ENCODE peak calls at places on chromosomes 16 and 17, in ten cellular contexts. L is CD4-positive, alpha-beta T cell; W is cardiac fibroblast; M is left ventricle myocardium inferior; O is IMR-90; D is foreskin keratinocyte; P is neural crest cell; B is omental fat pad; U is AG04449; Y is GM06990. I is an unnamed sample.

GRCh38 chr17:1007310-1008007 is 10.5 kb downstream of the TIMM22 start:
- DNase-seq in D (no peak), U (no peak), W (no peak), B (no peak), O (no peak), Y (no peak), M (no peak), L (no peak), P (no peak), I (no peak)

GRCh38 chr16:3065069-3065741 is at the start of gene IL32:
- DNase-seq in O (peak; percentile 94), U (peak; percentile 36), L (peak; percentile 73), W (peak; percentile 84), M (peak; percentile 61), B (no peak), P (no peak), Y (no peak), D (peak; percentile 73), I (no peak)

GRCh38 chr17:43542854-43543253 is 3.3 kb downstream of the ETV4 start:
- DNase-seq in D (no peak), U (no peak), W (no peak), Y (no peak), L (no peak), O (no peak), B (no peak), P (no peak), M (no peak), I (no peak)

GRCh38 chr16:19113577-19114358 is at the start of gene ITPRIPL2:
- DNase-seq in M (peak; percentile 93), Y (peak; percentile 71), L (no peak), O (peak; percentile 85), U (no peak), P (peak; percentile 58), W (peak; percentile 97), D (peak; percentile 54), B (peak; percentile 33), I (peak; percentile 79)

GRCh38 chr17:29973005-29973404 is 31.6 kb downstream of the EFCAB5 start:
- DNase-seq in W (no peak), P (no peak), Y (no peak), U (no peak), B (no peak), L (no peak), O (no peak), D (no peak), M (no peak), I (no peak)

GRCh38 chr16:11783319-11784047 is 13.6 kb downstream of the ZC3H7A start:
- DNase-seq in M (no peak), U (no peak), W (peak; percentile 69), Y (peak; percentile 77), P (no peak), O (peak; percentile 45), B (no peak), D (peak; percentile 51), L (no peak), I (no peak)

GRCh38 chr17:70139449-70139993 is 29.8 kb upstream of the KCNJ2 start:
- DNase-seq in L (no peak), O (no peak), Y (no peak), W (no peak), B (no peak), M (no peak), U (no peak), D (no peak), P (no peak), I (no peak)

GRCh38 chr17:73571524-73572130 is 72.6 kb downstream of the SDK2 start:
- DNase-seq in L (no peak), O (no peak), M (no peak), W (no peak), D (no peak), B (no peak), P (no peak), Y (no peak), U (no peak), I (no peak)

GRCh38 chr16:86424413-86424812 is 85.9 kb upstream of the FOXF1 start:
- DNase-seq in Y (no peak), P (no peak), D (no peak), L (no peak), O (no peak), B (no peak), W (no peak), M (no peak), U (no peak), I (no peak)

GRCh38 chr16:20307791-20308190 is 19.5 kb downstream of the GP2 start:
- DNase-seq in L (no peak), Y (no peak), M (no peak), O (no peak), D (no peak), U (no peak), P (no peak), W (no peak), B (no peak), I (no peak)

GRCh38 chr17:57993471-57994365 is 5.7 kb upstream of the VEZF1 start:
- DNase-seq in W (no peak), Y (no peak), O (no peak), L (no peak), D (no peak), B (no peak), M (no peak), U (no peak), P (no peak), I (no peak)

GRCh38 chr17:43949777-43950176 is 4.0 kb downstream of the PYY start:
- DNase-seq in D (no peak), L (no peak), Y (no peak), B (no peak), U (no peak), W (peak; percentile 15), O (no peak), M (no peak), P (no peak), I (no peak)

GRCh38 chr16:29947897-29948296 is 14.0 kb upstream of the TMEM219 start:
- DNase-seq in Y (no peak), W (no peak), L (no peak), M (no peak), P (no peak), U (no peak), O (no peak), B (no peak), D (no peak), I (no peak)

GRCh38 chr16:29940656-29941055 is 14.6 kb upstream of the KCTD13 start:
- DNase-seq in Y (no peak), O (no peak), B (no peak), D (no peak), P (no peak), W (peak; percentile 53), M (no peak), U (no peak), L (no peak), I (no peak)

DNA sequence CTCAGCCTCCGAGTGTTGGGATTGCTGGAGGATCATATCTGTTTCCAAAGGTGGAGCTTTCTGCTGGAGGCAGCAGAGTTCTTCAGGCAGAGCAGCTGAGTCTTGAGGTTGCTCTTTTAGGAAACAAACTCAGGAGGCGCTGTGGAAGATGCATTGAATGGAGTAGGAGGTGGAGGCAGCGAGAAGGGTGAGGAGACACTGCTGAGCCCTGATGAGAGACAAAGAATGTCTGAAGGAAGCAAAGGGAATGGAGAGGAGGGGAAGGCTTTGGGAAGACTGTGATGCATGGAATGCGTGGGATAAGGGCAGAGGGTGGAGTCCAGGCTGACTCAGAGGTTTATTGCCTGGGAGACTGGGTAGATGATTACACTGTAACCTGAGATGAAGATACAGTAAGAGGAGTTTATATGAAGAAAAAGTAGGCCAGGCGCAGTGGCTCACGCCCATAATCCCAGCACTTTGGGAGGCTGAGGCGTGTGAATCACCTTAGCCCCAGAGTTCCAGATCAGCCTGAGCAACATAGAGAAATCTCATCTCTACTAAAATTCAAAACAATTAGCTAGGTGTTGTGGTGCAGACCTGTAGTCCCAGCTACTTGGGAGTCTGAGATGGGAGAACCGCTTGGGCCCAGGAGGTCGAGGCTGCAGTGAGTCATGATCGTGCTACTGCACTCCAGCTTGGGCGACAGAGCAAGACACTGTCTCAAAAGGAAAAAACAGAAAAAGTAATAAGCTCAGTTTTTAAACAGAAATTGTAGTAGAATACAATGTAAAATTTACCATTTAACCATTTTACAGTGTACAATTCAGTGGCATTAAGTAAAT is 17.8 kb upstream of the TMEM219 start:
- DNase-seq in M (no peak), Y (no peak), W (peak; percentile 97), O (peak; percentile 99), L (no peak), P (no peak), B (peak; percentile 23), D (peak; percentile 99), U (peak; percentile 95), I (no peak)
- TF ChIP-seq CTCF in M (no peak), Y (no peak), W (peak; percentile 25), O (peak; percentile 56), L (no peak), P (no peak), B (peak; percentile 6), D (peak; percentile 68), U (peak; percentile 41), I (no peak)

GRCh38 chr17:68740555-68741447 is 139.6 kb upstream of the FAM20A start:
- DNase-seq in W (peak; percentile 6), U (no peak), P (no peak), B (no peak), L (no peak), D (no peak), Y (no peak), M (no peak), O (no peak), I (no peak)
- TF ChIP-seq CTCF in W (no peak), U (no peak), P (peak; percentile 29), B (no peak), L (no peak), D (no peak), Y (peak; percentile 31), M (no peak), O (no peak), I (no peak)

GRCh38 chr17:31479009-31479408 is 87.5 kb downstream of the RAB11FIP4 start:
- DNase-seq in P (no peak), M (no peak), B (no peak), D (no peak), W (no peak), U (no peak), O (no peak), Y (no peak), L (no peak), I (no peak)
- TF ChIP-seq CTCF in P (no peak), M (no peak), B (no peak), D (no peak), W (no peak), U (no peak), O (no peak), Y (no peak), L (no peak), I (no peak)

DNA sequence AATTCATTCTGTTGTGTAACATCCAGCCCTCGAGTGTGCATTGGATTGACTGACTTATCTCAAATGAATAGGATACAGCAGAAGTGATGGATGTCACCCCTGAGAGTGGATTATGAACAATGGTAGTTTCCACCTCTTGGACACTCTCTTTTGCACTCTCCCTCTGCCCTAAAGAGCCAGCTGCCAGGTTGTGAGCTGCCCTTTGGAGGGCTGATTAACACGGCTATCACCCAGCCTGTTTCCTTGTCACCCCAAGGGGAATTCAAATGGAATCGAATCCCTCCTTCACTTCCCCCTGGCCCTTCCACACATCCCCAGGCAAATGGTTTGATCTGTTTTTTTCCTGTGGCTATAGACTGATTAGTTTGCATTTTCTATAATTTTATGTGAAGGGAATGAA is 21.1 kb upstream of the HAPSTR1 start:
- DNase-seq in L (no peak), B (no peak), U (no peak), Y (no peak), P (no peak), O (no peak), D (no peak), W (no peak), M (no peak), I (no peak)
- TF ChIP-seq CTCF in L (no peak), B (no peak), U (no peak), Y (no peak), P (no peak), O (no peak), D (no peak), W (no peak), M (no peak), I (no peak)

GRCh38 chr16:57569306-57569946 is 27.0 kb downstream of the ADGRG5 start:
- DNase-seq in U (no peak), W (no peak), B (peak; percentile 6), P (no peak), M (no peak), Y (no peak), L (no peak), O (no peak), D (no peak), I (no peak)
- TF ChIP-seq CTCF in U (no peak), W (no peak), B (no peak), P (no peak), M (no peak), Y (no peak), L (no peak), O (no peak), D (no peak), I (no peak)

I was measured in endothelial cell.